ENCODE peak calls at places on chromosome 2, in seven cellular contexts. F is A549, T is IMR-90, M is HepG2, V is heart left ventricle, K is body of pancreas, X is GM12878. G is an unnamed sample.

GRCh38 chr2:171330155-171330956 is 103.4 kb downstream of the METTL8 start:
- ATAC-seq in F (no peak), T (no peak), M (no peak), V (no peak), K (no peak), X (peak), G (no peak)

GRCh38 chr2:105883911-105884694 is 139.4 kb downstream of the NCK2 start:
- ATAC-seq in F (no peak), T (no peak), M (no peak), V (peak), K (no peak), X (no peak), G (no peak)

GRCh38 chr2:173017657-173018420 is 57.8 kb upstream of the MAP3K20 start:
- ATAC-seq in F (no peak), T (no peak), M (no peak), V (no peak), K (no peak), X (no peak), G (no peak)

GRCh38 chr2:74653589-74653984 is 460 bp upstream of the SEMA4F start:
- ATAC-seq in F (peak), T (peak), M (peak), V (no peak), K (peak), X (peak), G (peak)

GRCh38 chr2:99397251-99397920 is 60.2 kb downstream of the EIF5B start:
- ATAC-seq in F (no peak), T (no peak), M (no peak), V (no peak), K (no peak), X (no peak), G (no peak)

GRCh38 chr2:9178110-9178904 is 28.3 kb upstream of the ASAP2 start:
- ATAC-seq in F (peak), T (no peak), M (no peak), V (no peak), K (peak), X (peak), G (peak)

GRCh38 chr2:40346535-40347354 is 105.1 kb downstream of the SLC8A1 start:
- ATAC-seq in F (no peak), T (peak), M (no peak), V (peak), K (peak), X (peak), G (peak)

GRCh38 chr2:135485441-135485840 is 45.6 kb downstream of the ZRANB3 start:
- ATAC-seq in F (no peak), T (no peak), M (no peak), V (no peak), K (no peak), X (no peak), G (no peak)

GRCh38 chr2:239538357-239539052 is 137.7 kb upstream of the HDAC4 start:
- ATAC-seq in F (no peak), T (no peak), M (no peak), V (no peak), K (no peak), X (no peak), G (no peak)

GRCh38 chr2:19043893-19044292 is 314.5 kb downstream of the OSR1 start:
- ATAC-seq in F (no peak), T (no peak), M (no peak), V (no peak), K (peak), X (no peak), G (no peak)

GRCh38 chr2:191304939-191305875 is 60.0 kb downstream of the MYO1B start:
- ATAC-seq in F (no peak), T (peak), M (no peak), V (peak), K (peak), X (no peak), G (peak)
- H3K4me3 ChIP-seq in F (no peak), T (no peak), M (no peak), V (no peak), K (no peak), X (no peak), G (peak)

GRCh38 chr2:27217173-27218121 is at the start of gene CAD:
- ATAC-seq in F (peak), T (peak), M (peak), V (peak), K (peak), X (peak), G (peak)
- TF ChIP-seq POLR2A in F (peak), T (peak), M (peak), V (peak), K (peak), X (peak), G (no peak)

GRCh38 chr2:149401007-149401406 is 70.6 kb downstream of the LYPD6 start:
- ATAC-seq in F (no peak), T (peak), M (no peak), V (no peak), K (no peak), X (no peak), G (no peak)

GRCh38 chr2:149394864-149395263 is 64.5 kb downstream of the LYPD6 start:
- ATAC-seq in F (no peak), T (no peak), M (no peak), V (no peak), K (no peak), X (no peak), G (no peak)

GRCh38 chr2:149399934-149400615 is 69.7 kb downstream of the LYPD6 start:
- ATAC-seq in F (no peak), T (no peak), M (peak), V (no peak), K (peak), X (no peak), G (no peak)
- H3K4me3 ChIP-seq in F (no peak), T (no peak), M (no peak), V (no peak), K (no peak), X (no peak), G (no peak)

GRCh38 chr2:36534275-36534799 is 63.6 kb downstream of the FEZ2 start:
- ATAC-seq in F (no peak), T (no peak), M (no peak), V (no peak), K (no peak), X (no peak), G (no peak)
- TF ChIP-seq POLR2A in F (no peak), T (no peak), M (no peak), V (no peak), K (no peak), X (no peak), G (no peak)

DNA sequence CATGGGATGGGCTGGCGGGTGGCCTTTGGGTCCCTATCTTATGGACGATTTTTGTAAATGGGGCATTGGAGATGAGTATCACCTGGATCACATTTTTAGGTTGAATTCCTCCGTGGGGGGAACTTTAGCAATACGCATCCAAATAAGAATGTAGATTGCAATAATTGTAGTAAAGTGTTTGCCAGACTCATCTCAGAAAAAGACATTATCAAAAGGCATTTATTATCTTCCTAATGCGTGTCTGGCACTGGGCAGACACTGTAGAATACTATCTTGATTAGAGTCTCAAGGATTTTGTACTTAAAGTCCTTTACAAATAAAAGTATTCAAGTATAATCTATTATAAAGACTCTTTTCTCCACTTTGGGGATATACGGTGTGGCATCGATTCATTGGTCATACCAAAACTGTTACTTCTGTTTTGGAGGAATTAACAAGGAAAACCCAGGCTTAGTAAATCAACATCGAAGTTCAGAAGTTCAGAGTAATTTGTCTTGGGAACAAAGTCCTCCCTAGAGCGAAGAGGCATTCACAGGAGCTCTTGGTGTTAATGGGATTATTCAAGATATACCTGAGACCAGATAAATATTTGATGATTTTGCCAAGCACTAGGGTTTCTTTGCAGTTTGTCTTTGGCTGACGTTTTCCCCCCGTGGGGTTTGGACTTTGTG is 568 bp upstream of the ACKR3 start:
- ATAC-seq in F (no peak), T (no peak), M (no peak), V (no peak), K (no peak), X (no peak), G (no peak)
- H3K4me3 ChIP-seq in F (peak), T (no peak), M (no peak), V (no peak), K (no peak), X (peak), G (peak)

GRCh38 chr2:13137679-13138078 is 420.9 kb downstream of the TRIB2 start:
- ATAC-seq in F (no peak), T (no peak), M (no peak), V (no peak), K (no peak), X (no peak), G (no peak)

GRCh38 chr2:13141315-13141714 is 424.6 kb downstream of the TRIB2 start:
- ATAC-seq in F (no peak), T (no peak), M (no peak), V (no peak), K (no peak), X (peak), G (no peak)

GRCh38 chr2:13135369-13135768 is 418.6 kb downstream of the TRIB2 start:
- ATAC-seq in F (no peak), T (no peak), M (no peak), V (no peak), K (no peak), X (no peak), G (no peak)

DNA sequence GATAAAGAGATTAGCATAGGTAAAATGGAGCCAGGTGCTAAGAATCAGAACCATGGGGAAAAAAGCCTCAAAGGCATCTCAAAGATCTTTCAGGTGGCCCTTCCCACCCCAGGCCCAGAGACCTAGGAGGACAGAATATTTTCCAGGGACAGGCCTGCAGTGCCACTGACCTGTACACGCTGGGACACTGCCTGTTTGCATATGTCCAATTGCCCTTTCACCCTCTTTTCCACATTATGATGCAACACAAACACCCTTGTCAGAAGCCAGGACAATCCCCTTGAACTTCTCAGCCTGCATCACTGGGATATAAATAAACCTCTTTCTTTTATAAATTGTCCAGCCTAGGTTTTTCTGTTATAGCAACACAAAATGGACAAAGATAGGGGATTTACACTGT is 419.1 kb downstream of the TRIB2 start:
- ATAC-seq in F (no peak), T (no peak), M (peak), V (peak), K (no peak), X (no peak), G (no peak)
- TF ChIP-seq POLR2A in F (no peak), T (no peak), M (no peak), V (no peak), K (no peak), X (no peak), G (no peak)

G was measured in gastroesophageal sphincter.